ENCODE peak calls at places on chromosomes 7 and 10, in eight cellular contexts. P is H9, U is LNCaP clone FGC, K is GM12865, A is HFFc6, J is foreskin fibroblast, X is OCI-LY7, W is ovary. L is an unnamed sample.

GRCh38 chr7:42274052-42274451 is 37.0 kb upstream of the GLI3 start:
- DNase-seq in W (no peak), P (no peak), J (peak), X (no peak), K (no peak), U (no peak), A (no peak), L (no peak)

GRCh38 chr7:156677655-156678054 is 37.1 kb downstream of the RNF32 start:
- DNase-seq in K (no peak), J (no peak), W (no peak), X (no peak), A (no peak), P (no peak), U (no peak), L (no peak)

GRCh38 chr10:110516815-110517492 is 19.2 kb downstream of the DUSP5 start:
- DNase-seq in A (no peak), W (no peak), P (no peak), K (no peak), J (no peak), U (no peak), X (no peak), L (no peak)

GRCh38 chr10:97760461-97761257 is 11.1 kb downstream of the SFRP5 start:
- DNase-seq in U (no peak), P (no peak), W (no peak), J (no peak), X (no peak), A (no peak), K (no peak), L (no peak)

GRCh38 chr10:106508920-106509319 is 655.6 kb downstream of the SORCS1 start:
- DNase-seq in X (no peak), K (no peak), A (no peak), W (no peak), P (no peak), J (no peak), U (peak), L (no peak)

GRCh38 chr10:116764979-116765378 is 22.6 kb upstream of the HSPA12A start:
- DNase-seq in W (no peak), K (no peak), X (no peak), U (no peak), A (no peak), P (no peak), J (no peak), L (no peak)

GRCh38 chr10:102523250-102524029 is 19.7 kb downstream of the SUFU start:
- DNase-seq in U (no peak), P (no peak), X (no peak), A (peak), K (peak), J (peak), W (no peak), L (no peak)

GRCh38 chr7:44460325-44460724 is 30.1 kb downstream of the NUDCD3 start:
- DNase-seq in U (no peak), K (peak), J (no peak), P (no peak), W (no peak), A (no peak), X (peak), L (no peak)

GRCh38 chr7:151327659-151328058 is 14.0 kb upstream of the NUB1 start:
- DNase-seq in K (no peak), W (no peak), U (no peak), P (no peak), A (peak), J (peak), X (no peak), L (no peak)

GRCh38 chr7:118349604-118350003 is 125.1 kb downstream of the ANKRD7 start:
- DNase-seq in P (no peak), W (no peak), X (peak), U (no peak), J (no peak), A (no peak), K (no peak), L (no peak)

GRCh38 chr7:118350260-118350659 is 125.8 kb downstream of the ANKRD7 start:
- DNase-seq in U (no peak), J (no peak), X (no peak), W (no peak), K (peak), P (no peak), A (no peak), L (no peak)

GRCh38 chr7:118352854-118353453 is 128.4 kb downstream of the ANKRD7 start:
- DNase-seq in P (no peak), U (peak), A (no peak), X (peak), W (no peak), J (no peak), K (peak), L (no peak)
- TF ChIP-seq CTCF in P (peak), U (peak), A (no peak), X (peak), W (no peak), J (no peak), K (peak), L (peak)

GRCh38 chr7:66948480-66949109 is 27.6 kb downstream of the TMEM248 start:
- DNase-seq in A (no peak), J (no peak), K (no peak), P (no peak), X (no peak), U (no peak), W (no peak), L (no peak)

GRCh38 chr7:66952343-66953043 is 31.5 kb downstream of the TMEM248 start:
- DNase-seq in K (no peak), J (peak), A (peak), U (no peak), W (no peak), P (no peak), X (no peak), L (no peak)

GRCh38 chr7:66953044-66953427 is 32.0 kb downstream of the TMEM248 start:
- DNase-seq in U (no peak), K (no peak), X (peak), W (no peak), P (no peak), J (no peak), A (no peak), L (no peak)

GRCh38 chr7:66950311-66950710 is 29.3 kb downstream of the TMEM248 start:
- DNase-seq in A (no peak), J (no peak), X (no peak), W (no peak), K (no peak), U (no peak), P (no peak), L (no peak)

GRCh38 chr7:66950763-66951162 is 29.7 kb downstream of the TMEM248 start:
- DNase-seq in W (no peak), K (no peak), A (no peak), X (no peak), J (peak), P (no peak), U (no peak), L (no peak)
- TF ChIP-seq CTCF in W (no peak), K (no peak), A (no peak), X (no peak), J (no peak), P (no peak), U (no peak), L (no peak)

GRCh38 chr10:14889318-14889717 is 10.7 kb downstream of the SUV39H2 start:
- DNase-seq in P (no peak), J (peak), U (no peak), W (no peak), K (peak), X (no peak), A (no peak), L (no peak)
- TF ChIP-seq CTCF in P (peak), J (no peak), U (no peak), W (no peak), K (peak), X (peak), A (peak), L (peak)

DNA sequence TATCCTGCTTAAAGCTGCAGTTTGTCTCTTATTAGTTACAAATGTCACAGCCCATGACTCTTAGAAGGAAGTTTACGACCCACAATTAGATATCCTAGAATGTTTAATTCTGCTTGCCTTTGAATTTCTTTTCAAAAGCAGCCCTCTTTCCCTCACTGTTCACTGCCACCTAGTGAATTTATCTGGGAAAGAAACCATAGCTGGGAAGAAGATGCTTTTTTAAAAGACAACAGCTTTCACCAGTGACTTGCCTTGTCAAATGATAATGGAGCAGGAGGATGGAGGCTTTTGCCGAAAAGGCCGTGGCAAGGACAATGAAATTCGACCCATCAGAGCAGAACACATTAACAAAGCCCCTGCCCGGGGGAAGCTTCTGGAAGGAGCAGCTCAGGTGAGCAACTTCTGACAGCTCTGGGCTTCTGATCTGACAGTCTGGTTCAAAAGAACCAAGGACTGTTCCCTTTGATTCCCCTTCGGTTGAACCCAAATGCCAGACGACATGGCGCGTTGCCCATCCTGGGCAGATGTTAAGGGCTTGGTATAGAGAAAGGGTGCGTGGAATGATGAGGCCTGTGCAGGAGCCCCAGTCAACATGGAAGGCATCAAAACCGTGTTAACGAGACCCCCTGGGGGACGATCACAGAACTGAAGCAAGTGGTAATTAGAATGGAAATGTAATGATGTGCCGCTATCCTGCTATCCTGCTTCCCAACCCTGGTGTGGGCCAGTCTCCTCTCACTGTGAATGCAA is 236.8 kb downstream of the FRMD4A start:
- DNase-seq in J (peak), K (peak), P (peak), U (peak), A (peak), W (no peak), X (no peak), L (peak)
- TF ChIP-seq CTCF in J (peak), K (peak), P (peak), U (peak), A (peak), W (no peak), X (peak), L (peak)

GRCh38 chr7:158887594-158887993 is 31.2 kb downstream of the DYNC2I1 start:
- DNase-seq in K (no peak), J (peak), U (no peak), A (peak), X (no peak), W (no peak), P (no peak), L (no peak)

GRCh38 chr7:158881731-158882130 is 25.4 kb downstream of the DYNC2I1 start:
- DNase-seq in J (no peak), P (no peak), W (no peak), K (no peak), U (no peak), A (no peak), X (no peak), L (no peak)

GRCh38 chr7:158880973-158881372 is 24.6 kb downstream of the DYNC2I1 start:
- DNase-seq in K (no peak), P (no peak), A (no peak), X (no peak), W (no peak), U (no peak), J (no peak), L (no peak)

GRCh38 chr7:158885624-158886023 is 29.3 kb downstream of the DYNC2I1 start:
- DNase-seq in W (no peak), K (no peak), J (no peak), U (no peak), X (peak), A (no peak), P (no peak), L (no peak)
- TF ChIP-seq CTCF in W (peak), K (peak), J (peak), U (peak), X (peak), A (peak), P (peak), L (peak)

DNA sequence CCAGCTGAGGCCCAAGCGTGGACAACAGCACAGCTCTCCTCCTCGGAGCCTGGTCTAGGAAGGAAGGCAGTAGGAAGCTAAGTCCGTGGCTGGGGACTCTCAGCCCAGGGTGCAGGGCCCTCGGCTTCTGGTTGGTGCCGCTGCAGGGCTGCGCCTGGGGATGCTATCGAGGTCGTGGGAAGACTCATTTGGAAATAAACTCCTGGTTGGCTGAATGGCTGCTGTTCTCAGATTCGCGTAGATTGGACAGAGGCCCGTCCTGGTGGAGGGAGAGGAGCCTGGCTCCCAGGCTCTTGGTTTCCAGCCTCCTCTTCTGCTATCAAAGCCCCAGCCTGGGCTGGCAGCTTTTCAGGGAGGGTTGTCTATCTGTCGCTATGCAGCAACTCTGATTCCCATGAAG is 152.6 kb upstream of the FZD8 start:
- DNase-seq in P (peak), W (no peak), J (no peak), U (no peak), A (no peak), X (no peak), K (no peak), L (no peak)
- TF ChIP-seq CTCF in P (peak), W (no peak), J (no peak), U (no peak), A (no peak), X (no peak), K (no peak), L (no peak)